ENCODE peak calls at places on chromosome 18, in four cellular contexts. One of them, this sample, is unnamed.

GRCh38 chr18:23872701-23873550 is 141.6 kb upstream of the TTC39C start:
- DNase-seq in foreskin fibroblast: no peak
- DNase-seq in RWPE2: peak
- DNase-seq in cardiac muscle cell: no peak
- DNase-seq in this sample: no peak

GRCh38 chr18:28725876-28726275 is 548.9 kb upstream of the CDH2 start:
- DNase-seq in foreskin fibroblast: no peak
- DNase-seq in RWPE2: no peak
- DNase-seq in cardiac muscle cell: no peak
- DNase-seq in this sample: no peak

GRCh38 chr18:47619771-47620170 is 310.7 kb downstream of the SMAD2 start:
- DNase-seq in foreskin fibroblast: no peak
- DNase-seq in RWPE2: no peak
- DNase-seq in cardiac muscle cell: no peak
- DNase-seq in this sample: no peak

GRCh38 chr18:76756491-76757288 is 65.7 kb upstream of the ZNF236 start:
- DNase-seq in foreskin fibroblast: peak
- DNase-seq in RWPE2: no peak
- DNase-seq in cardiac muscle cell: no peak
- DNase-seq in this sample: no peak

GRCh38 chr18:63074987-63075404 is 244.6 kb downstream of the BCL2 start:
- DNase-seq in foreskin fibroblast: peak
- DNase-seq in RWPE2: no peak
- DNase-seq in cardiac muscle cell: peak
- DNase-seq in this sample: peak

GRCh38 chr18:39425172-39425571 is 1859.6 kb upstream of the CELF4 start:
- DNase-seq in foreskin fibroblast: no peak
- DNase-seq in RWPE2: no peak
- DNase-seq in cardiac muscle cell: no peak
- DNase-seq in this sample: no peak

GRCh38 chr18:11981633-11982366 is 493 bp downstream of the IMPA2 start:
- DNase-seq in foreskin fibroblast: no peak
- DNase-seq in RWPE2: no peak
- DNase-seq in cardiac muscle cell: peak
- DNase-seq in this sample: no peak

GRCh38 chr18:42860011-42860410 is 255.5 kb downstream of the RIT2 start:
- DNase-seq in foreskin fibroblast: no peak
- DNase-seq in RWPE2: no peak
- DNase-seq in cardiac muscle cell: peak
- DNase-seq in this sample: peak

GRCh38 chr18:32446780-32447179 is 23.9 kb downstream of the GAREM1 start:
- DNase-seq in foreskin fibroblast: no peak
- DNase-seq in RWPE2: no peak
- DNase-seq in cardiac muscle cell: no peak
- DNase-seq in this sample: no peak

GRCh38 chr18:41767960-41768359 is 187.1 kb upstream of the PIK3C3 start:
- DNase-seq in foreskin fibroblast: no peak
- DNase-seq in RWPE2: no peak
- DNase-seq in cardiac muscle cell: peak
- DNase-seq in this sample: peak

GRCh38 chr18:37434161-37434860 is 131.3 kb downstream of the CELF4 start:
- DNase-seq in foreskin fibroblast: no peak
- DNase-seq in RWPE2: no peak
- DNase-seq in cardiac muscle cell: no peak
- DNase-seq in this sample: no peak

GRCh38 chr18:52764271-52764670 is 424.3 kb downstream of the DCC start:
- DNase-seq in foreskin fibroblast: no peak
- DNase-seq in RWPE2: no peak
- DNase-seq in cardiac muscle cell: no peak
- DNase-seq in this sample: no peak

GRCh38 chr18:13232971-13233565 is 14.5 kb downstream of the LDLRAD4 start:
- DNase-seq in foreskin fibroblast: no peak
- DNase-seq in RWPE2: no peak
- DNase-seq in cardiac muscle cell: no peak
- DNase-seq in this sample: no peak

GRCh38 chr18:39487932-39488331 is 1922.3 kb upstream of the CELF4 start:
- DNase-seq in foreskin fibroblast: no peak
- DNase-seq in RWPE2: no peak
- DNase-seq in cardiac muscle cell: no peak
- DNase-seq in this sample: no peak

GRCh38 chr18:66966171-66966570 is 362.3 kb upstream of the CDH19 start:
- DNase-seq in foreskin fibroblast: no peak
- DNase-seq in RWPE2: no peak
- DNase-seq in cardiac muscle cell: no peak
- DNase-seq in this sample: no peak

GRCh38 chr18:33751613-33752221 is 173.7 kb downstream of the ASXL3 start:
- DNase-seq in foreskin fibroblast: peak
- DNase-seq in RWPE2: no peak
- DNase-seq in cardiac muscle cell: peak
- DNase-seq in this sample: no peak

GRCh38 chr18:46630160-46630559 is 26.9 kb downstream of the LOXHD1 start:
- DNase-seq in foreskin fibroblast: no peak
- DNase-seq in RWPE2: no peak
- DNase-seq in cardiac muscle cell: no peak
- DNase-seq in this sample: no peak

GRCh38 chr18:37270046-37270665 is 295.4 kb downstream of the CELF4 start:
- DNase-seq in foreskin fibroblast: peak
- DNase-seq in RWPE2: no peak
- DNase-seq in cardiac muscle cell: peak
- DNase-seq in this sample: peak

GRCh38 chr18:10304853-10305252 is 149.6 kb upstream of the APCDD1 start:
- DNase-seq in foreskin fibroblast: peak
- DNase-seq in RWPE2: no peak
- DNase-seq in cardiac muscle cell: peak
- DNase-seq in this sample: no peak

GRCh38 chr18:13611058-13611615 is 115.2 kb downstream of the FAM210A start:
- DNase-seq in foreskin fibroblast: peak
- DNase-seq in RWPE2: no peak
- DNase-seq in cardiac muscle cell: peak
- DNase-seq in this sample: peak

GRCh38 chr18:74951165-74951760 is 257.7 kb downstream of the PTGR3 start:
- DNase-seq in foreskin fibroblast: peak
- DNase-seq in RWPE2: no peak
- DNase-seq in cardiac muscle cell: peak
- DNase-seq in this sample: peak

GRCh38 chr18:61653823-61654551 is 238.8 kb downstream of the RNF152 start:
- DNase-seq in foreskin fibroblast: no peak
- DNase-seq in RWPE2: no peak
- DNase-seq in cardiac muscle cell: no peak
- DNase-seq in this sample: no peak

GRCh38 chr18:58528011-58528367 is 100.9 kb downstream of the ALPK2 start:
- DNase-seq in foreskin fibroblast: no peak
- DNase-seq in RWPE2: no peak
- DNase-seq in cardiac muscle cell: peak
- DNase-seq in this sample: no peak

GRCh38 chr18:76377359-76377756 is 117.7 kb downstream of the ZNF516 start:
- DNase-seq in foreskin fibroblast: no peak
- DNase-seq in RWPE2: no peak
- DNase-seq in cardiac muscle cell: no peak
- DNase-seq in this sample: no peak

GRCh38 chr18:61308795-61309393 is 24.3 kb upstream of the CDH20 start:
- DNase-seq in foreskin fibroblast: no peak
- DNase-seq in RWPE2: no peak
- DNase-seq in cardiac muscle cell: no peak
- DNase-seq in this sample: peak

GRCh38 chr18:10317864-10318685 is 136.4 kb upstream of the APCDD1 start:
- DNase-seq in foreskin fibroblast: no peak
- DNase-seq in RWPE2: no peak
- DNase-seq in cardiac muscle cell: no peak
- DNase-seq in this sample: no peak

DNA sequence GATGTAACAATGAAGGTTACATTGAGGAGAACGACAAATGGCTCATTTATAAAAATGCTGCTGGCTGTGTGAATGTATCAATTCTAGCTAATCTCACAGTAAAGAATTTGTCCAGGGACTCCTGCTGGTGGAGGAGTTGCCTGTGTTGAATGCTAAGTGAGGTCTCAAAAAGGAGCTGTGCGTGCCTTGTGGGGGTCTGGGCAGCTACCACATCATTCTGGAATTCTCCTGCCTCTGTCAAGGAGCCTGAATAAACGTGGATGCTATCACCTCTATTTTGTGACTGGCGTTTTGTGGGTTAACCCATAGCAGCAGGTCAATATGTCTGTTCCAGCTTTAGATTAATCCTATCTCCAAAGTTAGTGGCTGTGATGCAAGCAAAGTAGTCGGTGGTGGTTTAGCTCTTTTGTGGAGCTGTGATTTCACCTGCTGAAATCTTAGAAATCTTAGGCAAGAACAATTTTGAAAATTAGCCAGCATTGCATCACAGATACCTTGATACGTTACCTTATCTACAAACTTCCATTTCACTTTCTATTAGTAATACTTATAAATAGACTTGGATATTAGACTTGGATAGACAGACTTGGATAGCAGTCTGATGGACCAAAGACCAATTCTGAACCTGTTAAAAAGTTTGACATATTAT is 96.8 kb downstream of the MTCL1 start:
- DNase-seq in foreskin fibroblast: no peak
- DNase-seq in RWPE2: no peak
- DNase-seq in cardiac muscle cell: no peak
- DNase-seq in this sample: no peak
- TF ChIP-seq CTCF in foreskin fibroblast: no peak
- TF ChIP-seq CTCF in RWPE2: no peak
- TF ChIP-seq CTCF in cardiac muscle cell: no peak
- TF ChIP-seq CTCF in this sample: no peak

GRCh38 chr18:79681484-79682387 is 2.1 kb downstream of the CTDP1 start:
- DNase-seq in foreskin fibroblast: no peak
- DNase-seq in RWPE2: no peak
- DNase-seq in cardiac muscle cell: no peak
- DNase-seq in this sample: no peak

GRCh38 chr18:79680891-79681339 is 1.3 kb downstream of the CTDP1 start:
- DNase-seq in foreskin fibroblast: no peak
- DNase-seq in RWPE2: no peak
- DNase-seq in cardiac muscle cell: no peak
- DNase-seq in this sample: no peak

GRCh38 chr18:79683626-79684282 is 4.2 kb downstream of the CTDP1 start:
- DNase-seq in foreskin fibroblast: no peak
- DNase-seq in RWPE2: no peak
- DNase-seq in cardiac muscle cell: no peak
- DNase-seq in this sample: no peak

GRCh38 chr18:79682896-79683625 is 3.5 kb downstream of the CTDP1 start:
- DNase-seq in foreskin fibroblast: no peak
- DNase-seq in RWPE2: no peak
- DNase-seq in cardiac muscle cell: no peak
- DNase-seq in this sample: no peak

GRCh38 chr18:79682481-79682880 is 2.9 kb downstream of the CTDP1 start:
- DNase-seq in foreskin fibroblast: no peak
- DNase-seq in RWPE2: no peak
- DNase-seq in cardiac muscle cell: no peak
- DNase-seq in this sample: no peak
- H3K4me3 ChIP-seq in foreskin fibroblast: no peak
- H3K4me3 ChIP-seq in RWPE2: no peak
- H3K4me3 ChIP-seq in cardiac muscle cell: no peak
- H3K4me3 ChIP-seq in this sample: no peak

DNA sequence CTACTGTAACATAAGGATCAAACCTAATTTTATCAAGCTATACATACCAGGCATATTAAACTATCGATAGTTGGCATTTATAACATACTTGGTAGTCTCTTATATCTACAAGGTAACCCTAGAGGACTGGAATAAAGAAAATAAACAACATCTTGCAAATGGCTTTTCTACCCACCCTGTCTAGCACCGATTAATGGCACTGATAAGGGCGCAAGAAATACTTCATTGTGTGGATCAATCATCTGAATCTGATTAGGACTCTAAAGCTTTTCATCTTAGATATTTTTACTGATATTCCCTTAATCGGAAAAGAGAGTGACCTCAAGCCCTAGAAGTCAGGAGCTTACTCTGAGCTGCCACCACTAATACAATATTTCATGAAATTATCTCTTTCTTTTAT is 1461.7 kb upstream of the PIK3C3 start:
- DNase-seq in foreskin fibroblast: no peak
- DNase-seq in RWPE2: no peak
- DNase-seq in cardiac muscle cell: no peak
- DNase-seq in this sample: no peak
- TF ChIP-seq CTCF in foreskin fibroblast: no peak
- TF ChIP-seq CTCF in RWPE2: no peak
- TF ChIP-seq CTCF in cardiac muscle cell: no peak
- TF ChIP-seq CTCF in this sample: no peak

DNA sequence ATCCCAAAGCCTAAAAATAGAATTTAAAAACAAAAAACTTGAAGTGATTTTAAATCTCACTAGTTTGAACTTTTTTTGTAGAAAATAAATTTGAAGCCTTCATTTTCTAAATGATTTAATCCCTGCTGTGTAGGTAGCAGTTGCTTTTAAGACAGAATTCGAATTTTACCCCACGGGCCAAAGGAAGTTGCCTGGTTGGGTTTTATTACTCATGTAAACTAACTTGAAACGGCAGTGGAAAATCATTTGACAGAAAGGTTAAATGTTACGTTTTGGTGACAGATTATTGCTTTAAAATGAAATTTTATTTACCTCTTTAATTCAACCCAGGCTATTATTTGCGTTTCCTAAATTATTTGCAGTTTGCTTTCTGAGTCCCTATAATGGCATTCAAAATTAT is 2.0 kb downstream of the MAPRE2 start:
- DNase-seq in foreskin fibroblast: no peak
- DNase-seq in RWPE2: no peak
- DNase-seq in cardiac muscle cell: no peak
- DNase-seq in this sample: no peak
- H3K4me3 ChIP-seq in foreskin fibroblast: peak
- H3K4me3 ChIP-seq in RWPE2: no peak
- H3K4me3 ChIP-seq in cardiac muscle cell: no peak
- H3K4me3 ChIP-seq in this sample: no peak

GRCh38 chr18:57121542-57122112 is 25.3 kb upstream of the BOD1L2 start:
- DNase-seq in foreskin fibroblast: no peak
- DNase-seq in RWPE2: no peak
- DNase-seq in cardiac muscle cell: no peak
- DNase-seq in this sample: no peak
- TF ChIP-seq CTCF in foreskin fibroblast: no peak
- TF ChIP-seq CTCF in RWPE2: no peak
- TF ChIP-seq CTCF in cardiac muscle cell: no peak
- TF ChIP-seq CTCF in this sample: no peak

GRCh38 chr18:55404811-55405654 is 183.0 kb downstream of the TCF4 start:
- DNase-seq in foreskin fibroblast: no peak
- DNase-seq in RWPE2: no peak
- DNase-seq in cardiac muscle cell: peak
- DNase-seq in this sample: no peak

GRCh38 chr18:55404136-55404810 is 183.7 kb downstream of the TCF4 start:
- DNase-seq in foreskin fibroblast: no peak
- DNase-seq in RWPE2: no peak
- DNase-seq in cardiac muscle cell: no peak
- DNase-seq in this sample: no peak

GRCh38 chr18:55407191-55407590 is 180.8 kb downstream of the TCF4 start:
- DNase-seq in foreskin fibroblast: no peak
- DNase-seq in RWPE2: no peak
- DNase-seq in cardiac muscle cell: no peak
- DNase-seq in this sample: no peak

GRCh38 chr18:55406374-55407045 is 181.5 kb downstream of the TCF4 start:
- DNase-seq in foreskin fibroblast: no peak
- DNase-seq in RWPE2: no peak
- DNase-seq in cardiac muscle cell: no peak
- DNase-seq in this sample: no peak

GRCh38 chr18:55405655-55406373 is 182.2 kb downstream of the TCF4 start:
- DNase-seq in foreskin fibroblast: peak
- DNase-seq in RWPE2: peak
- DNase-seq in cardiac muscle cell: peak
- DNase-seq in this sample: peak
- H3K4me3 ChIP-seq in foreskin fibroblast: no peak
- H3K4me3 ChIP-seq in RWPE2: no peak
- H3K4me3 ChIP-seq in cardiac muscle cell: no peak
- H3K4me3 ChIP-seq in this sample: no peak

GRCh38 chr18:595571-595970 is 1.2 kb upstream of the CLUL1 start:
- DNase-seq in foreskin fibroblast: no peak
- DNase-seq in RWPE2: no peak
- DNase-seq in cardiac muscle cell: no peak
- DNase-seq in this sample: no peak
- TF ChIP-seq CTCF in foreskin fibroblast: no peak
- TF ChIP-seq CTCF in RWPE2: no peak
- TF ChIP-seq CTCF in cardiac muscle cell: no peak
- TF ChIP-seq CTCF in this sample: no peak